ENCODE peak calls at places on chromosomes 4 and X, in ten cellular contexts. V is NCI-H446, K is T-helper 9 cell, C is AG04450, B is nephron progenitor cell, T is dermis blood vessel endothelial cell, D is NCI-H2081, M is neural crest cell, Z is RWPE2, W is D341Med. U is an unnamed sample.
A peak's percentile ranks its signal among the peaks of the same experiment; 100 is the strongest.

GRCh38 chr4:186743261-186743660 is 19.6 kb upstream of the FAT1 start:
- DNase-seq in V (no peak), K (no peak), C (no peak), B (no peak), T (no peak), D (no peak), M (no peak), Z (no peak), W (no peak), U (no peak)

GRCh38 chr4:42143996-42144395 is 8.5 kb downstream of the BEND4 start:
- DNase-seq in V (no peak), K (no peak), C (no peak), B (no peak), T (no peak), D (no peak), M (no peak), Z (no peak), W (no peak), U (no peak)

GRCh38 chr4:137692205-137692604 is 159.9 kb upstream of the PCDH18 start:
- DNase-seq in V (no peak), K (no peak), C (no peak), B (no peak), T (no peak), D (no peak), M (no peak), Z (no peak), W (no peak), U (no peak)

GRCh38 chr4:139176299-139177048 is 544 bp downstream of the ELF2 start:
- DNase-seq in V (peak; percentile 15), K (peak; percentile 68), C (no peak), B (peak; percentile 81), T (peak; percentile 80), D (peak; percentile 53), M (peak; percentile 62), Z (peak; percentile 84), W (peak; percentile 77), U (peak; percentile 86)

GRCh38 chrX:100687128-100687527 is 43.1 kb downstream of the SRPX2 start:
- DNase-seq in V (no peak), K (no peak), C (no peak), B (no peak), T (no peak), D (no peak), M (no peak), Z (no peak), W (no peak), U (no peak)

GRCh38 chrX:155888139-155888538 is 7.0 kb downstream of the VAMP7 start:
- DNase-seq in V (no peak), K (no peak), C (peak; percentile 62), B (no peak), T (peak; percentile 62), D (no peak), M (no peak), Z (no peak), W (no peak), U (no peak)

GRCh38 chr4:109113511-109113910 is 188.9 kb downstream of the COL25A1 start:
- DNase-seq in V (no peak), K (no peak), C (no peak), B (no peak), T (no peak), D (no peak), M (no peak), Z (no peak), W (no peak), U (peak; percentile 11)

GRCh38 chr4:52273885-52274284 is 222.8 kb downstream of the SPATA18 start:
- DNase-seq in V (no peak), K (no peak), C (no peak), B (no peak), T (no peak), D (no peak), M (no peak), Z (no peak), W (no peak), U (no peak)

GRCh38 chr4:61210186-61210939 is 10.2 kb downstream of the ADGRL3 start:
- DNase-seq in V (peak; percentile 53), K (no peak), C (no peak), B (peak; percentile 11), T (no peak), D (peak; percentile 77), M (peak; percentile 30), Z (no peak), W (no peak), U (no peak)

GRCh38 chr4:149709640-149710039 is 106.0 kb downstream of the IQCM start:
- DNase-seq in V (no peak), K (no peak), C (peak; percentile 15), B (no peak), T (no peak), D (no peak), M (no peak), Z (no peak), W (no peak), U (no peak)

GRCh38 chr4:40693946-40694345 is 55.8 kb upstream of the NSUN7 start:
- DNase-seq in V (no peak), K (no peak), C (no peak), B (no peak), T (no peak), D (no peak), M (no peak), Z (no peak), W (no peak), U (no peak)

GRCh38 chrX:136572030-136572429 is 40.0 kb downstream of the VGLL1 start:
- DNase-seq in V (no peak), K (no peak), C (no peak), B (no peak), T (no peak), D (no peak), M (no peak), Z (no peak), W (no peak), U (no peak)

GRCh38 chr4:26780524-26780923 is 80.1 kb upstream of the STIM2 start:
- DNase-seq in V (no peak), K (no peak), C (no peak), B (no peak), T (peak; percentile 57), D (no peak), M (no peak), Z (peak; percentile 74), W (no peak), U (peak; percentile 35)

GRCh38 chr4:78517050-78517652 is 34.4 kb upstream of the ANXA3 start:
- DNase-seq in V (peak; percentile 10), K (no peak), C (no peak), B (no peak), T (peak; percentile 65), D (peak; percentile 7), M (no peak), Z (no peak), W (peak; percentile 50), U (peak; percentile 64)

GRCh38 chr4:19961092-19961491 is 290.6 kb upstream of the SLIT2 start:
- DNase-seq in V (no peak), K (no peak), C (no peak), B (no peak), T (no peak), D (no peak), M (no peak), Z (no peak), W (no peak), U (no peak)

GRCh38 chrX:11215191-11215921 is 77.9 kb upstream of the AMELX start:
- DNase-seq in V (no peak), K (no peak), C (no peak), B (no peak), T (no peak), D (no peak), M (no peak), Z (no peak), W (no peak), U (no peak)

GRCh38 chr4:110041742-110042141 is 129.1 kb downstream of the EGF start:
- DNase-seq in V (no peak), K (no peak), C (no peak), B (no peak), T (no peak), D (no peak), M (no peak), Z (no peak), W (no peak), U (no peak)

GRCh38 chrX:69000857-69001256 is 164.4 kb downstream of the PJA1 start:
- DNase-seq in V (no peak), K (no peak), C (no peak), B (no peak), T (no peak), D (no peak), M (no peak), Z (no peak), W (no peak), U (no peak)

GRCh38 chr4:89249313-89249712 is 58.3 kb downstream of the GPRIN3 start:
- DNase-seq in V (no peak), K (no peak), C (no peak), B (no peak), T (no peak), D (no peak), M (no peak), Z (no peak), W (no peak), U (no peak)

GRCh38 chr4:177499537-177499936 is 57.3 kb upstream of the AGA start:
- DNase-seq in V (no peak), K (no peak), C (no peak), B (no peak), T (no peak), D (no peak), M (no peak), Z (no peak), W (no peak), U (no peak)

GRCh38 chr4:20433101-20433705 is 181.5 kb downstream of the SLIT2 start:
- DNase-seq in V (no peak), K (no peak), C (no peak), B (no peak), T (peak; percentile 7), D (no peak), M (no peak), Z (no peak), W (no peak), U (no peak)

GRCh38 chr4:111602848-111603247 is 542.4 kb upstream of the FAM241A start:
- DNase-seq in V (no peak), K (no peak), C (no peak), B (no peak), T (no peak), D (no peak), M (no peak), Z (no peak), W (peak; percentile 18), U (no peak)

GRCh38 chrX:113512700-113513395 is 672.2 kb upstream of the AMOT start:
- DNase-seq in V (no peak), K (no peak), C (no peak), B (no peak), T (peak; percentile 55), D (no peak), M (no peak), Z (no peak), W (no peak), U (no peak)

GRCh38 chr4:36351082-36351666 is 69.8 kb downstream of the DTHD1 start:
- DNase-seq in V (peak; percentile 32), K (peak; percentile 65), C (no peak), B (peak; percentile 66), T (peak; percentile 12), D (peak; percentile 54), M (peak; percentile 62), Z (no peak), W (peak; percentile 60), U (peak; percentile 71)

GRCh38 chr4:105462042-105462421 is 11.8 kb downstream of the PPA2 start:
- DNase-seq in V (no peak), K (no peak), C (no peak), B (no peak), T (no peak), D (no peak), M (no peak), Z (no peak), W (no peak), U (no peak)

U was measured in cardiac muscle cell.